ENCODE peak calls at places on chromosomes 11 and 22, in seven cellular contexts. P, N, W, R, J, S and F are unnamed samples.

GRCh38 chr11:74085542-74085892 is 76.6 kb upstream of the UCP3 start:
- DNase-seq in P (no peak), N (peak; percentile 45), W (no peak), R (peak; percentile 15), J (no peak), S (no peak), F (no peak)

GRCh38 chr22:49670610-49671330 is 156.9 kb downstream of the BRD1 start:
- DNase-seq in P (peak; percentile 63), N (no peak), W (no peak), R (no peak), J (no peak), S (no peak), F (no peak)

GRCh38 chr22:22952531-22953295 is 65.1 kb downstream of the IGLL5 start:
- DNase-seq in P (no peak), N (no peak), W (no peak), R (no peak), J (no peak), S (no peak), F (no peak)

GRCh38 chr22:26672060-26672471 is 14.7 kb downstream of the MIAT start:
- DNase-seq in P (no peak), N (no peak), W (no peak), R (no peak), J (no peak), S (no peak), F (no peak)

GRCh38 chr11:44698228-44698923 is 28.4 kb upstream of the TSPAN18 start:
- DNase-seq in P (no peak), N (no peak), W (no peak), R (no peak), J (no peak), S (no peak), F (no peak)

GRCh38 chr11:93727985-93728791 is 13.1 kb downstream of the TAF1D start:
- DNase-seq in P (no peak), N (no peak), W (no peak), R (no peak), J (no peak), S (no peak), F (no peak)

GRCh38 chr22:44955102-44955501 is 54.7 kb downstream of the PHF21B start:
- DNase-seq in P (no peak), N (no peak), W (no peak), R (no peak), J (peak; percentile 51), S (no peak), F (no peak)

GRCh38 chr22:47151064-47151463 is 388.6 kb downstream of the TBC1D22A start:
- DNase-seq in P (no peak), N (no peak), W (no peak), R (no peak), J (no peak), S (no peak), F (no peak)

GRCh38 chr11:97742717-97743116 is 1278.0 kb upstream of the CNTN5 start:
- DNase-seq in P (no peak), N (no peak), W (no peak), R (no peak), J (no peak), S (no peak), F (no peak)

GRCh38 chr11:1302461-1303073 is 6.9 kb downstream of the TOLLIP start:
- DNase-seq in P (peak; percentile 9), N (no peak), W (no peak), R (peak; percentile 65), J (no peak), S (no peak), F (no peak)

GRCh38 chr11:30392977-30393376 is 70.1 kb downstream of the ARL14EP start:
- DNase-seq in P (no peak), N (no peak), W (no peak), R (no peak), J (no peak), S (no peak), F (no peak)

GRCh38 chr11:106961518-106961917 is 56.8 kb downstream of the GUCY1A2 start:
- DNase-seq in P (no peak), N (no peak), W (no peak), R (no peak), J (no peak), S (no peak), F (no peak)

GRCh38 chr22:22025320-22026156 is 43.0 kb upstream of the TOP3B start:
- DNase-seq in P (no peak), N (no peak), W (no peak), R (no peak), J (no peak), S (no peak), F (no peak)

GRCh38 chr11:133950874-133951483 is 5.8 kb downstream of the IGSF9B start:
- DNase-seq in P (no peak), N (no peak), W (no peak), R (no peak), J (no peak), S (no peak), F (no peak)

GRCh38 chr11:133953999-133954398 is 2.8 kb downstream of the IGSF9B start:
- DNase-seq in P (no peak), N (no peak), W (no peak), R (no peak), J (no peak), S (no peak), F (no peak)

GRCh38 chr11:133952199-133953190 is 4.3 kb downstream of the IGSF9B start:
- DNase-seq in P (no peak), N (no peak), W (no peak), R (no peak), J (no peak), S (no peak), F (no peak)

GRCh38 chr11:133953571-133953970 is 3.2 kb downstream of the IGSF9B start:
- DNase-seq in P (no peak), N (no peak), W (no peak), R (no peak), J (no peak), S (no peak), F (no peak)

GRCh38 chr11:133951484-133952198 is 5.1 kb downstream of the IGSF9B start:
- DNase-seq in P (peak; percentile 63), N (no peak), W (no peak), R (no peak), J (no peak), S (no peak), F (no peak)
- TF ChIP-seq JUND in P (no peak), N (no peak), W (no peak), R (no peak), J (no peak), S (no peak), F (no peak)

DNA sequence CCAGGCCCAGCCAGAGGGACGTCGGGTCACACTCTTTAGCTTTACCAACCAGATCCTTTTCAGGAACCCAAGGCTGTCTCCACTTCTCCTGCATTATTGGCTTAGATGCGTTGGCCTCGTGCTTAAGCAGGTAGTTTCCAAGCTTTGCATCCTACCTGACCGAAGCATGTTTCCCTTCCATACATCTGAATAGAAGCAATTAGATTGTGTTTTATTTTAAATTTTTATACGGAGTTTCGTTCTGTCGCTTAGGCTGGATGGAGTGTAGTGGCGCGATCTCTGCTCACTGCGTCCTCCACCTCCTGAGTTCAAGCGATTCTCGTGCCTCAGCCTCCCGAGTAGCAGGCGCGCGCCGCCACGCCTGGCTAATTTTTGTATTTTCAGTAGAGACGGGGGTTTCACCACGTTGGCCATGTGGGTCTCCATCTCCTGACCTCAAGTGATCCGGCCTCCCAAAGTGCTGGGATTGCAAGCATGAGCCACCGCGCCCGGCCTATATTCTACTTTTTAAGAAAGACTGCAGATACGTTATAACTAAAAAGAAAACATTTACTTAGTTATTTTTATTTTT is 677 bp downstream of the DYNC2H1 start:
- DNase-seq in P (no peak), N (no peak), W (no peak), R (no peak), J (no peak), S (no peak), F (no peak)
- TF ChIP-seq JUND in P (no peak), N (no peak), W (no peak), R (no peak), J (no peak), S (no peak), F (no peak)

DNA sequence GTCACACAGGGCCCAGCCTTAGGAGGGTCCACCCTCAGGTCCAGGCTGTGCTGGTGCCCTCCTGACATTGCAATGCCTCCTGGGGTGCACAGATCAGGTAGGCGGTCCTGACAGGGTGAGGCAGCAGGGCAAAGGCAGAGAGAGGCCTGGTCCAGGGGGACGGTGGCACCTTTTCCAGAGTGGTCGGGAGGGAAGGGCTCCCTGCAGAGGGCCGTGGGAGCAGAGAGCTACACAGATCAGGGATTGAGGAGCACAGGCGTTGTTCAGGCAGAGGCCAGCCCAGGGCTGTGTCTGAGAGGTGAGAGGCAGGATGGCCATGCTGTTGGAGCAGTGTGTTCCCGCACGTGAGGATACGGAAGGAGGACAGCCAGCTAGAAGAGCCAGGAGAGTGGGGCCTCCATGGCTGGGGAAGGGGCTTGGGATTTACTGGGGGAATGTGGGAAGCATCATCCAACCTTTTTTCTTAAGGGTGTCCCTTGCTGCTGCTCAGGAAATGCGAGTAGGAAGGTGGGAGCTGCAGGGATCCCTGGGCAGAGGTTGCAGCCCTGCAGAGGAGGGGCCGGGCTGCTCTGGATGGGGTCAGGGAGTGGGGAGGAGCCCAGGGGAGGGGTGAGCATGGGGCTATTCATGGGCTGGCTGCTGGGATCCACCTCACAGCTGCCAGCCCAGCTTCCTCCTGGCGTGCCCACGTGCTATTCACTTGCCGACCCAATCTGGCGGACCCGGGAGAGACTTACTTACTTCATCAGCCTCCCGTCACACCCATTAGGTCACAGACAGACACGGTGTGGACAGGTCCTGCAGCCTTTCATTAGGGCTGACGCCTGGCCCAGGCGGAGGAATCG is 1516.4 kb downstream of the TBC1D22A start:
- DNase-seq in P (no peak), N (no peak), W (no peak), R (no peak), J (no peak), S (no peak), F (no peak)
- TF ChIP-seq JUND in P (no peak), N (no peak), W (no peak), R (no peak), J (no peak), S (no peak), F (no peak)

GRCh38 chr11:34356918-34357645 is 728 bp downstream of the ABTB2 start:
- DNase-seq in P (peak; percentile 75), N (peak; percentile 19), W (no peak), R (no peak), J (no peak), S (no peak), F (peak; percentile 66)
- TF ChIP-seq JUND in P (no peak), N (no peak), W (no peak), R (no peak), J (no peak), S (no peak), F (no peak)

DNA sequence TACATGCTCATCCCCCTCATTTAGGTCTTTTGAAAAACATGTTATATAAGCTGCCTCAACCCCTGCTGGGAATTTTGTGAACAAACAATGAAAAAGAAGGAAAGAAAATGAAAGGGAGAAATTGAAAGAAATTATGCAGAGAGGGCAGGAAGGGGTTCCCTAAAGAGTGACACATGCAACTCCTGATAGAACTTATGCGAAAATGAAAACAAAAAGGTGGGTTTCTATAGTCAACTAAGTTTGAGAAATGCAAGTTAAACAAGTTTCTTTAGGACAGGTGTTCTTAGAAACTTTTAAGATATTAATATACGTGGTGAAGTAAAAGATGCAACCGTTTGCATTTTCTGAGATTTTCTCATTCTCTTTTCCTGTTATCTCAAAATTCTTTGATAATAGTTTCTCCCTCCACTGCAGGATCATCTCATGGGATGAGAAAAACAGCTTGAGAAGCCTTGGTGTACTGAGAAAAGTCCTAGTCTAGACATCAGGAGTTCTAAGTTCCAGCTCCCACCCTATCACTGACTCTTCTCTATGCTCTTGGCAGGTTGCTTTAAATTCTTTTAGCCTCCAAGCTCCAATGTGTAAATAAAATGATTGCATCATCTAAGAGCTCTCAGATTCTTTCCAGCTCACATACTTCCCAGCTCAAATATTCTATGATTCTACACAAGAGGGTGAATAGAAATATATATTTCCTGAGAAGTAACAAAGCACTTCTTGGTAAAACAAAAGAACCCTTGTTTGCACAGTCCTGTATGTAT is 109.2 kb downstream of the FAM76B start:
- DNase-seq in P (no peak), N (no peak), W (no peak), R (no peak), J (no peak), S (no peak), F (peak; percentile 41)
- TF ChIP-seq JUND in P (no peak), N (peak; percentile 40), W (no peak), R (no peak), J (no peak), S (no peak), F (no peak)